ENCODE peak calls at places on chromosomes 5 and 9, in five cellular contexts. I is M059J, S is T-helper 9 cell, R is GM13976, Q is activated T-cell treated with anti-CD3 and anti-CD28 coated beads for 4 hours. Z is an unnamed sample.

GRCh38 chr5:14914603-14915277 is 43.2 kb upstream of the ANKH start:
- DNase-seq in Q (no peak), R (no peak), S (no peak), I (peak; percentile 63), Z (no peak)

GRCh38 chr5:76345582-76345981 is 57.5 kb upstream of the IQGAP2 start:
- DNase-seq in Q (no peak), S (no peak), R (no peak), I (no peak), Z (no peak)

GRCh38 chr5:36669015-36669651 is 62.7 kb downstream of the SLC1A3 start:
- DNase-seq in Q (no peak), R (no peak), S (no peak), I (no peak), Z (no peak)

GRCh38 chr5:61009907-61010306 is 64.9 kb downstream of the NDUFAF2 start:
- DNase-seq in Q (no peak), I (no peak), R (no peak), S (no peak), Z (no peak)

GRCh38 chr9:105332471-105332870 is 88.0 kb downstream of the SLC44A1 start:
- DNase-seq in S (no peak), I (peak; percentile 3), R (no peak), Q (no peak), Z (no peak)

GRCh38 chr5:35306716-35307365 is 76.6 kb upstream of the PRLR start:
- DNase-seq in I (peak; percentile 14), S (no peak), Q (no peak), R (no peak), Z (no peak)

GRCh38 chr9:83536332-83536731 is 1.9 kb downstream of the FRMD3 start:
- DNase-seq in R (no peak), S (no peak), I (no peak), Q (no peak), Z (no peak)

GRCh38 chr9:126295936-126296600 is 30.6 kb upstream of the MVB12B start:
- DNase-seq in S (no peak), R (no peak), Q (no peak), I (peak; percentile 32), Z (no peak)

GRCh38 chr5:91028518-91028956 is 354.6 kb downstream of the ARRDC3 start:
- DNase-seq in S (no peak), R (no peak), Q (no peak), I (no peak), Z (no peak)

GRCh38 chr9:77649109-77649812 is 1.1 kb upstream of the GNA14 start:
- DNase-seq in S (no peak), R (no peak), Q (no peak), I (peak; percentile 14), Z (no peak)

GRCh38 chr5:32454821-32455220 is 10.3 kb upstream of the ZFR start:
- DNase-seq in I (no peak), S (no peak), Q (no peak), R (no peak), Z (no peak)

GRCh38 chr9:125763373-125763772 is 16.2 kb downstream of the PBX3 start:
- DNase-seq in S (no peak), R (no peak), Q (no peak), I (peak; percentile 42), Z (no peak)

GRCh38 chr5:151780348-151780747 is 8.6 kb downstream of the G3BP1 start:
- DNase-seq in S (no peak), Q (no peak), I (no peak), R (no peak), Z (no peak)

GRCh38 chr5:137306903-137307302 is 192.2 kb downstream of the SPOCK1 start:
- DNase-seq in I (no peak), Q (no peak), S (no peak), R (no peak), Z (no peak)

GRCh38 chr5:108801776-108802175 is 54.1 kb downstream of the FER start:
- DNase-seq in S (no peak), R (no peak), I (peak; percentile 91), Q (no peak), Z (no peak)

GRCh38 chr5:6261256-6261655 is 117.1 kb downstream of the MED10 start:
- DNase-seq in I (no peak), R (no peak), Q (no peak), S (no peak), Z (no peak)

GRCh38 chr5:62149894-62150293 is 156.1 kb upstream of the KIF2A start:
- DNase-seq in S (no peak), Q (no peak), R (no peak), I (peak; percentile 4), Z (no peak)

GRCh38 chr9:126463426-126463825 is 136.8 kb downstream of the MVB12B start:
- DNase-seq in I (no peak), S (no peak), R (no peak), Q (no peak), Z (no peak)

GRCh38 chr5:10498350-10498749 is 56.7 kb downstream of the ROPN1L start:
- DNase-seq in R (no peak), S (no peak), I (no peak), Q (no peak), Z (no peak)

GRCh38 chr9:20981486-20981885 is 50.0 kb downstream of the HACD4 start:
- DNase-seq in Q (no peak), I (peak; percentile 93), S (no peak), R (no peak), Z (no peak)

GRCh38 chr5:1687301-1687970 is 112.2 kb downstream of the MRPL36 start:
- DNase-seq in I (no peak), Q (no peak), S (no peak), R (peak; percentile 10), Z (no peak)

GRCh38 chr5:53884411-53884810 is 324.0 kb downstream of the NDUFS4 start:
- DNase-seq in I (no peak), R (no peak), S (no peak), Q (no peak), Z (no peak)

GRCh38 chr9:134458111-134458845 is 132.0 kb downstream of the RXRA start:
- DNase-seq in Q (no peak), R (no peak), I (no peak), S (no peak), Z (no peak)

GRCh38 chr9:34546834-34547827 is 24.3 kb upstream of the ENHO start:
- DNase-seq in R (peak; percentile 59), Q (peak; percentile 17), I (peak; percentile 73), S (peak; percentile 19), Z (no peak)

GRCh38 chr5:124685404-124685930 is 61.0 kb downstream of the ZNF608 start:
- DNase-seq in Q (no peak), I (no peak), S (no peak), R (no peak), Z (no peak)

GRCh38 chr9:97802276-97802675 is 50.8 kb upstream of the FOXE1 start:
- DNase-seq in Q (no peak), I (peak; percentile 92), R (no peak), S (no peak), Z (no peak)

GRCh38 chr5:173329370-173330150 is 1.3 kb upstream of the STC2 start:
- DNase-seq in Q (no peak), I (peak; percentile 74), R (peak; percentile 86), S (no peak), Z (peak; percentile 67)

GRCh38 chr9:89453452-89453851 is 44.5 kb downstream of the SEMA4D start:
- DNase-seq in Q (no peak), S (no peak), I (no peak), R (no peak), Z (no peak)

GRCh38 chr5:600551-601541 is 11.3 kb upstream of the CEP72 start:
- DNase-seq in I (no peak), R (no peak), S (no peak), Q (no peak), Z (no peak)

GRCh38 chr5:136192526-136193395 is at the start of gene SMIM32:
- DNase-seq in Q (no peak), R (peak; percentile 24), I (no peak), S (no peak), Z (peak; percentile 19)

GRCh38 chr5:157342822-157343402 is 77.0 kb downstream of the CYFIP2 start:
- DNase-seq in Q (no peak), I (peak; percentile 32), S (peak; percentile 22), R (peak; percentile 52), Z (no peak)

GRCh38 chr9:131033269-131034224 is 24.6 kb downstream of the LAMC3 start:
- DNase-seq in R (no peak), Q (no peak), I (no peak), S (no peak), Z (no peak)

GRCh38 chr5:10831416-10831815 is 70.4 kb upstream of the DAP start:
- DNase-seq in Q (no peak), R (no peak), I (peak; percentile 95), S (no peak), Z (no peak)

GRCh38 chr5:33806736-33807442 is 84.9 kb downstream of the ADAMTS12 start:
- DNase-seq in I (peak; percentile 77), R (no peak), S (no peak), Q (no peak), Z (no peak)

GRCh38 chr5:33441241-33441844 is 578 bp downstream of the TARS1 start:
- DNase-seq in R (peak; percentile 32), I (peak; percentile 46), Q (peak; percentile 29), S (no peak), Z (no peak)

GRCh38 chr5:171310816-171311697 is 2.0 kb downstream of the TLX3 start:
- DNase-seq in S (no peak), Q (no peak), R (peak; percentile 63), I (peak; percentile 32), Z (no peak)